ENCODE peak calls at places on chromosomes 4 and X, in four cellular contexts. Z is ovary, J is fibroblast of mammary gland, V is HCT116. L is an unnamed sample.

GRCh38 chr4:81259151-81259550 is 44.1 kb upstream of the PRKG2 start:
- DNase-seq in Z (no peak), V (no peak), J (no peak), L (no peak)

GRCh38 chr4:128517739-128518510 is 230.3 kb upstream of the PGRMC2 start:
- DNase-seq in V (peak), Z (peak), J (peak), L (no peak)

GRCh38 chrX:48761674-48762471 is at the start of gene GLOD5:
- DNase-seq in J (peak), Z (peak), V (peak), L (no peak)

GRCh38 chrX:48461830-48462229 is 8.2 kb downstream of the SLC38A5 start:
- DNase-seq in V (no peak), Z (no peak), J (peak), L (no peak)

GRCh38 chr4:152304220-152304619 is 231.7 kb downstream of the FBXW7 start:
- DNase-seq in V (no peak), J (peak), Z (no peak), L (no peak)

GRCh38 chrX:47489507-47490275 is 6.7 kb upstream of the ZNF41 start:
- DNase-seq in J (no peak), V (no peak), Z (no peak), L (no peak)

GRCh38 chr4:39908284-39908683 is 69.4 kb downstream of the PDS5A start:
- DNase-seq in Z (no peak), V (no peak), J (peak), L (no peak)

GRCh38 chr4:85642356-85643100 is 167.6 kb downstream of the ARHGAP24 start:
- DNase-seq in J (no peak), Z (no peak), V (no peak), L (no peak)

GRCh38 chr4:4720671-4721070 is 138.8 kb upstream of the MSX1 start:
- DNase-seq in V (no peak), Z (no peak), J (no peak), L (no peak)

GRCh38 chrX:154712781-154713391 is 38.0 kb downstream of the GAB3 start:
- DNase-seq in V (no peak), J (peak), Z (no peak), L (no peak)

GRCh38 chr4:121379276-121379675 is 1.5 kb downstream of the QRFPR start:
- DNase-seq in V (no peak), J (no peak), Z (no peak), L (no peak)

GRCh38 chrX:45850197-45850774 is 649.6 kb upstream of the DIPK2B start:
- DNase-seq in J (no peak), V (no peak), Z (no peak), L (no peak)

GRCh38 chr4:183337833-183338232 is 15.6 kb upstream of the CLDN24 start:
- DNase-seq in Z (no peak), V (no peak), J (no peak), L (no peak)

GRCh38 chrX:26925088-26925487 is 538.1 kb downstream of the PPP4R3C start:
- DNase-seq in Z (no peak), V (no peak), J (no peak), L (no peak)

GRCh38 chrX:53714580-53715335 is 28.2 kb upstream of the HUWE1 start:
- DNase-seq in Z (no peak), V (peak), J (peak), L (no peak)

GRCh38 chrX:149021164-149021563 is 483.9 kb downstream of the IDS start:
- DNase-seq in V (no peak), J (no peak), Z (no peak), L (no peak)

GRCh38 chr4:26992657-26993361 is 132.2 kb downstream of the STIM2 start:
- DNase-seq in Z (peak), V (no peak), J (peak), L (no peak)

GRCh38 chr4:115234405-115235093 is 121.1 kb upstream of the NDST4 start:
- DNase-seq in V (peak), J (peak), Z (no peak), L (no peak)
- TF ChIP-seq CTCF in V (peak), J (peak), Z (no peak), L (no peak)

GRCh38 chr4:122775987-122776836 is 43.7 kb downstream of the BBS12 start:
- DNase-seq in J (no peak), Z (no peak), V (no peak), L (no peak)
- TF ChIP-seq CTCF in J (no peak), Z (no peak), V (no peak), L (no peak)

DNA sequence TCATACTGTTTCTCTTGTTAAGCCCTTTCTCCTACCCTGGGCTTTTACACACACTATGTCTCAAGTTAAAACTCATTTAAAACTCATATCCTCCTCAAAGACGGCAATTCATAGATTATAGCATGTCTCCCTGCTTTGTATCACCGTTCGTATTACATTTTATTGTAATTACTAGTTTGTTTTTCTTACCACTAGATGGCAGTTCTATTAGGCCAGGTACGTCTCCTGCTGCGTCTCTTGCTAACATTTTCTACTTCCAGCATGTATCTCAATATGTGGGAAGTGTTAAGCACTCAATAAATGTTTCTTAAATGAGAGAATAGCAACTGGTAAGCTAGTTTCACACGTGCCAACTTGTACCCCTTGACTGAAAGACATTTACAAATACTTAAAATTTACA is 450.3 kb upstream of the PCDH7 start:
- DNase-seq in J (no peak), Z (no peak), V (peak), L (no peak)
- TF ChIP-seq CTCF in J (no peak), Z (no peak), V (peak), L (no peak)

GRCh38 chrX:50747471-50747900 is 66.5 kb downstream of the SHROOM4 start:
- DNase-seq in J (peak), Z (no peak), V (no peak), L (no peak)
- TF ChIP-seq CTCF in J (peak), Z (no peak), V (peak), L (no peak)

DNA sequence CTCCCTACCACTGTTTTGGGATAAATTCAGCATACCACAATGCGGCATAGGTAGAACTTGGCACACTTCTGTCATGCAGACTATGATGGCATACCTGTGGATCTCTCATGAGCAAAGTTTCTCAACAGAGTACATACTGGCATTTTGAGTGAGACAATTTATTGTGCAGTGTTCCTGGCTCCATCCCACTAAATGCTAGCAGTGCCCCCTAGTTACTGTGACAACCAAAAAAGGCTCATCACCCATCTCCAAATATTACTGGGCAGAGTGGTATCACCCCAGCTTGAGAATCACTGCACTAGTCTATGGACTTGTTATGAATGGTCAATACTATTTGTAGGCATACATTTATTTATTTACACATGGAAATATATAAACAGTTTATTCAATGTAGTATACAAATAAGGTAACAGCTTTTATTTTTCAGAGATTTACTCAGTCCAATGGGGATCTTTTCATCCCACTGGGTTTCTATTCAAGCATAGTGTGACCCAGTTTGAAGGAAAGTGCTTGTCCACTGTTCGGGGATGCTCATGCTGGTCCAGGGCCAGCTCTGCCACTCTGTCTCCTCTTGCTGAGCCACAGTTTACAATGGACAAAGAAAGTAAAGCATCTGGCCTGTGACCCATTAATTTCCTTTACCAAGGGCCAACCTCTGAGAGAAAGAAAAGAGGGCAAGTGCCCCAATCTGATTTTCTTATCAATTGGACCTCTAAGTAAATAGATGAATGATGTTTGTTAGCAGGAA is 81.0 kb upstream of the IL2 start:
- DNase-seq in J (no peak), V (no peak), Z (no peak), L (no peak)
- TF ChIP-seq CTCF in J (no peak), V (no peak), Z (no peak), L (no peak)

DNA sequence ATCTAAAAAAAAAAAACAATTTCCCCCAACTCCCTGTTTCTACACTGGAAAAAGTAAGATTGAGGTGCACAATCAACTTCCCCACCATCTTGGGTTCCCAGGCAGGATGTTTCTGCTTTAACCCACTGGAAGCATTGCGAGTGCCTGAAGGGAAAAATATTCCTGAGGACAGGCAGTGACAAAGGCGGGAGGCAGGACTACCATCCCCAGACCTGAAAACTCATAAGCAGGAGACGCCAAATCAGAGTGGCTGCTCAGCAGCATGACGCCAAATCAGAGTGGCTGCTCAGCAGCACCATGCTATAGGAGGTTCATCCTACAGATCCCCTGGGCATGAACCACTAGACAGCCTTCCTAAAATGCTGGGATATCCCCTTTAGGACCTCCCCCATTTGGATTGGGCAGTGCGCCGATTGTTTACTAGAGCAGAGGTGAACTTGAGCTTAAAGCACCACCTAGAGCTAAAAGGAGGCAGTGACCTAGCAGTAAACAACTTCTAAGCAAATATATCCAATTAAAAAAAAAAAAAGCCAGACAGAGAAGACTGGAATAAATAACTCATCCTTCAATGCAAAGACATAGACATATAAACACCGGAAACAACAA is 35.0 kb upstream of the GK start:
- DNase-seq in J (peak), Z (no peak), V (no peak), L (no peak)
- TF ChIP-seq CTCF in J (peak), Z (no peak), V (no peak), L (no peak)

GRCh38 chr4:7929530-7929951 is 10.1 kb downstream of the AFAP1 start:
- DNase-seq in Z (no peak), J (no peak), V (peak), L (no peak)

GRCh38 chr4:7932333-7932732 is 7.3 kb downstream of the AFAP1 start:
- DNase-seq in J (no peak), V (no peak), Z (no peak), L (no peak)

GRCh38 chr4:7926822-7927221 is 12.8 kb downstream of the AFAP1 start:
- DNase-seq in Z (no peak), J (no peak), V (no peak), L (no peak)

GRCh38 chr4:7924570-7924969 is 15.1 kb downstream of the AFAP1 start:
- DNase-seq in V (no peak), J (no peak), Z (no peak), L (no peak)

GRCh38 chr4:7928711-7929505 is 10.8 kb downstream of the AFAP1 start:
- DNase-seq in Z (no peak), J (peak), V (peak), L (no peak)
- TF ChIP-seq CTCF in Z (no peak), J (peak), V (peak), L (no peak)

GRCh38 chrX:107736781-107737531 is 38.6 kb downstream of the TSC22D3 start:
- DNase-seq in J (no peak), Z (no peak), V (no peak), L (no peak)
- TF ChIP-seq CTCF in J (no peak), Z (no peak), V (no peak), L (no peak)

L was measured in omental fat pad.